ENCODE peak calls at places on chromosomes 16 and 17, in six cellular contexts. O is stimulated activated CD8-positive, alpha-beta memory T cell treated with anti-CD3 and anti-CD28 coated beads, Interleukin-7, amount 100 ng/mL, for 1 hour; P is T-cell; Y is effector CD4-positive, alpha-beta T cell; D is left lobe of liver; B is amygdala. V is an unnamed sample.

GRCh38 chr16:84341533-84342295 is 26.6 kb upstream of the ATP2C2 start:
- DNase-seq in O (no peak), P (no peak), Y (no peak), D (no peak), B (no peak), V (no peak)

GRCh38 chr17:17437893-17438292 is 38.9 kb upstream of the MED9 start:
- DNase-seq in O (no peak), P (no peak), Y (no peak), D (no peak), B (no peak), V (no peak)

GRCh38 chr17:35256629-35257028 is 13.8 kb downstream of the SLFN5 start:
- DNase-seq in O (no peak), P (no peak), Y (no peak), D (no peak), B (no peak), V (no peak)

GRCh38 chr17:80833952-80834895 is 157.4 kb upstream of the CHMP6 start:
- DNase-seq in O (no peak), P (no peak), Y (no peak), D (no peak), B (no peak), V (peak)

GRCh38 chr16:66970775-66971725 is 10.0 kb downstream of the CES3 start:
- DNase-seq in O (no peak), P (no peak), Y (no peak), D (no peak), B (no peak), V (no peak)

GRCh38 chr17:80964231-80964856 is 27.3 kb upstream of the CHMP6 start:
- DNase-seq in O (no peak), P (no peak), Y (no peak), D (no peak), B (no peak), V (no peak)

GRCh38 chr17:63429766-63430165 is 16.3 kb downstream of the CYB561 start:
- DNase-seq in O (no peak), P (no peak), Y (no peak), D (no peak), B (no peak), V (no peak)

GRCh38 chr17:22253007-22253406 is 560.7 kb downstream of the KCNJ18 start:
- DNase-seq in O (no peak), P (no peak), Y (no peak), D (no peak), B (no peak), V (no peak)

GRCh38 chr16:86925067-86925791 is 346.9 kb downstream of the FOXL1 start:
- DNase-seq in O (no peak), P (no peak), Y (no peak), D (no peak), B (no peak), V (no peak)

GRCh38 chr17:20291076-20291475 is 176.3 kb downstream of the LGALS9B start:
- DNase-seq in O (no peak), P (no peak), Y (no peak), D (no peak), B (no peak), V (no peak)

GRCh38 chr16:72832640-72833039 is 215.3 kb downstream of the ZFHX3 start:
- DNase-seq in O (peak), P (no peak), Y (peak), D (peak), B (peak), V (peak)

GRCh38 chr17:80274317-80274716 is 13.7 kb downstream of the RNF213 start:
- DNase-seq in O (no peak), P (no peak), Y (no peak), D (no peak), B (no peak), V (no peak)

GRCh38 chr17:9410285-9410684 is 165.3 kb downstream of the STX8 start:
- DNase-seq in O (no peak), P (no peak), Y (no peak), D (no peak), B (no peak), V (no peak)

GRCh38 chr16:89919535-89920406 is 1.1 kb downstream of the MC1R start:
- DNase-seq in O (no peak), P (no peak), Y (no peak), D (no peak), B (no peak), V (no peak)

GRCh38 chr16:87076950-87077749 is 240.0 kb downstream of the C16orf95 start:
- DNase-seq in O (no peak), P (no peak), Y (no peak), D (peak), B (no peak), V (no peak)

GRCh38 chr16:17836868-17837602 is 366.3 kb upstream of the XYLT1 start:
- DNase-seq in O (no peak), P (no peak), Y (no peak), D (no peak), B (no peak), V (no peak)

GRCh38 chr16:71629617-71630016 is 3.6 kb downstream of the MARVELD3 start:
- DNase-seq in O (no peak), P (no peak), Y (no peak), D (no peak), B (no peak), V (no peak)

GRCh38 chr17:77449908-77450741 is 309.4 kb downstream of the SEC14L1 start:
- DNase-seq in O (no peak), P (no peak), Y (no peak), D (peak), B (peak), V (peak)

GRCh38 chr17:79114455-79115301 is 40.1 kb downstream of the ENGASE start:
- DNase-seq in O (no peak), P (no peak), Y (no peak), D (peak), B (no peak), V (no peak)

GRCh38 chr16:50368410-50369132 is at the start of gene BRD7:
- DNase-seq in O (peak), P (peak), Y (peak), D (peak), B (peak), V (peak)

GRCh38 chr16:67284699-67285646 is 5.6 kb downstream of the PLEKHG4 start:
- DNase-seq in O (no peak), P (no peak), Y (no peak), D (peak), B (no peak), V (peak)

GRCh38 chr17:1492249-1493206 is at the start of gene MYO1C:
- DNase-seq in O (no peak), P (no peak), Y (no peak), D (no peak), B (no peak), V (no peak)

GRCh38 chr17:76271669-76272540 is 6.8 kb downstream of the UBALD2 start:
- DNase-seq in O (no peak), P (peak), Y (peak), D (peak), B (no peak), V (no peak)

GRCh38 chr17:35338230-35338629 is 35.2 kb downstream of the SLFN11 start:
- DNase-seq in O (no peak), P (no peak), Y (no peak), D (no peak), B (no peak), V (no peak)

GRCh38 chr16:10992797-10993196 is 48.4 kb downstream of the CLEC16A start:
- DNase-seq in O (no peak), P (no peak), Y (no peak), D (no peak), B (no peak), V (no peak)

GRCh38 chr17:47959825-47960655 is 2.4 kb upstream of the PRR15L start:
- DNase-seq in O (no peak), P (no peak), Y (no peak), D (no peak), B (no peak), V (no peak)

GRCh38 chr17:58531661-58532554 is 17.5 kb upstream of the MTMR4 start:
- DNase-seq in O (peak), P (no peak), Y (peak), D (peak), B (peak), V (peak)

GRCh38 chr16:15518412-15519351 is 84.3 kb downstream of the BMERB1 start:
- DNase-seq in O (no peak), P (no peak), Y (no peak), D (peak), B (no peak), V (no peak)

GRCh38 chr16:2675714-2676113 is 6.6 kb upstream of the KCTD5 start:
- DNase-seq in O (no peak), P (no peak), Y (no peak), D (no peak), B (no peak), V (no peak)

GRCh38 chr16:4972938-4973587 is 14.9 kb downstream of the SEC14L5 start:
- DNase-seq in O (no peak), P (no peak), Y (no peak), D (no peak), B (peak), V (peak)

GRCh38 chr16:19912445-19913305 is 28.0 kb upstream of the GPRC5B start:
- DNase-seq in O (no peak), P (no peak), Y (no peak), D (no peak), B (no peak), V (no peak)

GRCh38 chr16:74450967-74451760 is 29.9 kb upstream of the CLEC18B start:
- DNase-seq in O (no peak), P (no peak), Y (no peak), D (no peak), B (no peak), V (no peak)

GRCh38 chr17:9217151-9218067 is 196.1 kb downstream of the NTN1 start:
- DNase-seq in O (no peak), P (no peak), Y (no peak), D (no peak), B (no peak), V (no peak)

GRCh38 chr16:29028457-29029167 is 43.8 kb downstream of the LAT start:
- DNase-seq in O (no peak), P (no peak), Y (no peak), D (no peak), B (no peak), V (no peak)

GRCh38 chr16:89909777-89910716 is 8.6 kb upstream of the MC1R start:
- DNase-seq in O (peak), P (peak), Y (peak), D (peak), B (peak), V (peak)

GRCh38 chr17:3639981-3640596 is 3.5 kb downstream of the CTNS start:
- DNase-seq in O (no peak), P (no peak), Y (no peak), D (no peak), B (no peak), V (no peak)

GRCh38 chr16:54431997-54432367 is 145.4 kb upstream of the IRX3 start:
- DNase-seq in O (no peak), P (no peak), Y (no peak), D (no peak), B (no peak), V (no peak)

GRCh38 chr16:67942200-67942509 is 1.8 kb downstream of the LCAT start:
- DNase-seq in O (no peak), P (no peak), Y (peak), D (no peak), B (no peak), V (no peak)

GRCh38 chr17:40483679-40484078 is 17.7 kb downstream of the TNS4 start:
- DNase-seq in O (no peak), P (no peak), Y (no peak), D (no peak), B (no peak), V (no peak)

GRCh38 chr17:55441544-55441943 is 19.9 kb upstream of the MMD start:
- DNase-seq in O (no peak), P (no peak), Y (no peak), D (no peak), B (no peak), V (no peak)